ENCODE peak calls at places on chromosome 12, in ten cellular contexts. One of them, this sample, is unnamed.

GRCh38 chr12:121811434-121812319 is 7.9 kb downstream of the SETD1B start:
- DNase-seq in lung: peak; percentile 68
- DNase-seq in progenitor cell of endocrine pancreas: peak; percentile 84
- DNase-seq in PC-3: peak; percentile 84
- DNase-seq in HCT116: no peak
- DNase-seq in fibroblast of villous mesenchyme: peak; percentile 70
- DNase-seq in CD14-positive monocyte: no peak
- DNase-seq in cardiac fibroblast: peak; percentile 79
- DNase-seq in fibroblast of the aortic adventitia: peak; percentile 63
- DNase-seq in Peyer's patch: peak; percentile 82
- DNase-seq in this sample: peak; percentile 94

GRCh38 chr12:78120866-78121590 is 290.3 kb downstream of the NAV3 start:
- DNase-seq in lung: no peak
- DNase-seq in progenitor cell of endocrine pancreas: no peak
- DNase-seq in PC-3: peak; percentile 64
- DNase-seq in HCT116: peak; percentile 33
- DNase-seq in fibroblast of villous mesenchyme: peak; percentile 68
- DNase-seq in CD14-positive monocyte: no peak
- DNase-seq in cardiac fibroblast: peak; percentile 76
- DNase-seq in fibroblast of the aortic adventitia: peak; percentile 82
- DNase-seq in Peyer's patch: no peak
- DNase-seq in this sample: peak; percentile 10

GRCh38 chr12:26032719-26033241 is 74.3 kb downstream of the RASSF8 start:
- DNase-seq in lung: no peak
- DNase-seq in progenitor cell of endocrine pancreas: no peak
- DNase-seq in PC-3: peak; percentile 49
- DNase-seq in HCT116: no peak
- DNase-seq in fibroblast of villous mesenchyme: peak; percentile 68
- DNase-seq in CD14-positive monocyte: no peak
- DNase-seq in cardiac fibroblast: peak; percentile 34
- DNase-seq in fibroblast of the aortic adventitia: peak; percentile 45
- DNase-seq in Peyer's patch: no peak
- DNase-seq in this sample: no peak

GRCh38 chr12:80272516-80272915 is 171.5 kb upstream of the PTPRQ start:
- DNase-seq in lung: no peak
- DNase-seq in progenitor cell of endocrine pancreas: no peak
- DNase-seq in PC-3: no peak
- DNase-seq in HCT116: no peak
- DNase-seq in fibroblast of villous mesenchyme: no peak
- DNase-seq in CD14-positive monocyte: no peak
- DNase-seq in cardiac fibroblast: no peak
- DNase-seq in fibroblast of the aortic adventitia: no peak
- DNase-seq in Peyer's patch: no peak
- DNase-seq in this sample: no peak

GRCh38 chr12:66288121-66288520 is 14.2 kb upstream of the HELB start:
- DNase-seq in lung: no peak
- DNase-seq in progenitor cell of endocrine pancreas: no peak
- DNase-seq in PC-3: no peak
- DNase-seq in HCT116: no peak
- DNase-seq in fibroblast of villous mesenchyme: no peak
- DNase-seq in CD14-positive monocyte: no peak
- DNase-seq in cardiac fibroblast: no peak
- DNase-seq in fibroblast of the aortic adventitia: no peak
- DNase-seq in Peyer's patch: peak; percentile 56
- DNase-seq in this sample: no peak

GRCh38 chr12:132489602-132490239 is at the start of gene FBRSL1:
- DNase-seq in lung: peak; percentile 87
- DNase-seq in progenitor cell of endocrine pancreas: peak; percentile 85
- DNase-seq in PC-3: peak; percentile 85
- DNase-seq in HCT116: peak; percentile 49
- DNase-seq in fibroblast of villous mesenchyme: peak; percentile 88
- DNase-seq in CD14-positive monocyte: peak; percentile 90
- DNase-seq in cardiac fibroblast: peak; percentile 92
- DNase-seq in fibroblast of the aortic adventitia: peak; percentile 81
- DNase-seq in Peyer's patch: peak; percentile 97
- DNase-seq in this sample: peak; percentile 100

GRCh38 chr12:80781313-80781712 is 64.6 kb downstream of the MYF5 start:
- DNase-seq in lung: no peak
- DNase-seq in progenitor cell of endocrine pancreas: no peak
- DNase-seq in PC-3: no peak
- DNase-seq in HCT116: no peak
- DNase-seq in fibroblast of villous mesenchyme: no peak
- DNase-seq in CD14-positive monocyte: no peak
- DNase-seq in cardiac fibroblast: no peak
- DNase-seq in fibroblast of the aortic adventitia: no peak
- DNase-seq in Peyer's patch: no peak
- DNase-seq in this sample: no peak

GRCh38 chr12:117875652-117876491 is 92.9 kb downstream of the KSR2 start:
- DNase-seq in lung: no peak
- DNase-seq in progenitor cell of endocrine pancreas: peak; percentile 25
- DNase-seq in PC-3: no peak
- DNase-seq in HCT116: no peak
- DNase-seq in fibroblast of villous mesenchyme: peak; percentile 5
- DNase-seq in CD14-positive monocyte: no peak
- DNase-seq in cardiac fibroblast: peak; percentile 26
- DNase-seq in fibroblast of the aortic adventitia: no peak
- DNase-seq in Peyer's patch: no peak
- DNase-seq in this sample: peak; percentile 69

GRCh38 chr12:70052931-70053497 is 190.2 kb upstream of the CNOT2 start:
- DNase-seq in lung: peak; percentile 51
- DNase-seq in progenitor cell of endocrine pancreas: no peak
- DNase-seq in PC-3: peak; percentile 88
- DNase-seq in HCT116: peak; percentile 75
- DNase-seq in fibroblast of villous mesenchyme: peak; percentile 83
- DNase-seq in CD14-positive monocyte: peak; percentile 76
- DNase-seq in cardiac fibroblast: peak; percentile 92
- DNase-seq in fibroblast of the aortic adventitia: peak; percentile 97
- DNase-seq in Peyer's patch: peak; percentile 66
- DNase-seq in this sample: no peak

GRCh38 chr12:19194963-19195362 is 65.4 kb downstream of the PLEKHA5 start:
- DNase-seq in lung: no peak
- DNase-seq in progenitor cell of endocrine pancreas: no peak
- DNase-seq in PC-3: no peak
- DNase-seq in HCT116: no peak
- DNase-seq in fibroblast of villous mesenchyme: no peak
- DNase-seq in CD14-positive monocyte: no peak
- DNase-seq in cardiac fibroblast: no peak
- DNase-seq in fibroblast of the aortic adventitia: no peak
- DNase-seq in Peyer's patch: no peak
- DNase-seq in this sample: no peak

GRCh38 chr12:96050139-96050538 is 14.8 kb upstream of the LTA4H start:
- DNase-seq in lung: no peak
- DNase-seq in progenitor cell of endocrine pancreas: no peak
- DNase-seq in PC-3: no peak
- DNase-seq in HCT116: no peak
- DNase-seq in fibroblast of villous mesenchyme: no peak
- DNase-seq in CD14-positive monocyte: no peak
- DNase-seq in cardiac fibroblast: no peak
- DNase-seq in fibroblast of the aortic adventitia: no peak
- DNase-seq in Peyer's patch: no peak
- DNase-seq in this sample: no peak

GRCh38 chr12:77325505-77325904 is 260.1 kb upstream of the E2F7 start:
- DNase-seq in lung: no peak
- DNase-seq in progenitor cell of endocrine pancreas: peak; percentile 12
- DNase-seq in PC-3: no peak
- DNase-seq in HCT116: no peak
- DNase-seq in fibroblast of villous mesenchyme: no peak
- DNase-seq in CD14-positive monocyte: no peak
- DNase-seq in cardiac fibroblast: no peak
- DNase-seq in fibroblast of the aortic adventitia: no peak
- DNase-seq in Peyer's patch: no peak
- DNase-seq in this sample: peak; percentile 27

GRCh38 chr12:118760623-118761022 is 220.7 kb upstream of the SRRM4 start:
- DNase-seq in lung: no peak
- DNase-seq in progenitor cell of endocrine pancreas: no peak
- DNase-seq in PC-3: no peak
- DNase-seq in HCT116: no peak
- DNase-seq in fibroblast of villous mesenchyme: no peak
- DNase-seq in CD14-positive monocyte: no peak
- DNase-seq in cardiac fibroblast: no peak
- DNase-seq in fibroblast of the aortic adventitia: no peak
- DNase-seq in Peyer's patch: no peak
- DNase-seq in this sample: no peak

GRCh38 chr12:13727707-13728147 is 253.7 kb downstream of the GRIN2B start:
- DNase-seq in lung: no peak
- DNase-seq in progenitor cell of endocrine pancreas: no peak
- DNase-seq in PC-3: peak; percentile 83
- DNase-seq in HCT116: no peak
- DNase-seq in fibroblast of villous mesenchyme: no peak
- DNase-seq in CD14-positive monocyte: no peak
- DNase-seq in cardiac fibroblast: no peak
- DNase-seq in fibroblast of the aortic adventitia: no peak
- DNase-seq in Peyer's patch: no peak
- DNase-seq in this sample: no peak

GRCh38 chr12:57846285-57846576 is 298 bp downstream of the CTDSP2 start:
- DNase-seq in lung: no peak
- DNase-seq in progenitor cell of endocrine pancreas: no peak
- DNase-seq in PC-3: no peak
- DNase-seq in HCT116: no peak
- DNase-seq in fibroblast of villous mesenchyme: no peak
- DNase-seq in CD14-positive monocyte: no peak
- DNase-seq in cardiac fibroblast: no peak
- DNase-seq in fibroblast of the aortic adventitia: no peak
- DNase-seq in Peyer's patch: no peak
- DNase-seq in this sample: peak; percentile 46

GRCh38 chr12:111033281-111034147 is 113.1 kb upstream of the MYL2 start:
- DNase-seq in lung: no peak
- DNase-seq in progenitor cell of endocrine pancreas: peak; percentile 39
- DNase-seq in PC-3: no peak
- DNase-seq in HCT116: no peak
- DNase-seq in fibroblast of villous mesenchyme: no peak
- DNase-seq in CD14-positive monocyte: no peak
- DNase-seq in cardiac fibroblast: no peak
- DNase-seq in fibroblast of the aortic adventitia: no peak
- DNase-seq in Peyer's patch: no peak
- DNase-seq in this sample: no peak
- TF ChIP-seq CTCF in lung: no peak
- TF ChIP-seq CTCF in progenitor cell of endocrine pancreas: peak; percentile 77
- TF ChIP-seq CTCF in PC-3: peak; percentile 48
- TF ChIP-seq CTCF in HCT116: no peak
- TF ChIP-seq CTCF in fibroblast of villous mesenchyme: no peak
- TF ChIP-seq CTCF in CD14-positive monocyte: peak; percentile 30
- TF ChIP-seq CTCF in cardiac fibroblast: peak; percentile 9
- TF ChIP-seq CTCF in fibroblast of the aortic adventitia: no peak
- TF ChIP-seq CTCF in Peyer's patch: no peak
- TF ChIP-seq CTCF in this sample: peak; percentile 24

GRCh38 chr12:24424376-24424775 is 474.9 kb upstream of the SOX5 start:
- DNase-seq in lung: no peak
- DNase-seq in progenitor cell of endocrine pancreas: no peak
- DNase-seq in PC-3: no peak
- DNase-seq in HCT116: no peak
- DNase-seq in fibroblast of villous mesenchyme: no peak
- DNase-seq in CD14-positive monocyte: no peak
- DNase-seq in cardiac fibroblast: no peak
- DNase-seq in fibroblast of the aortic adventitia: no peak
- DNase-seq in Peyer's patch: no peak
- DNase-seq in this sample: no peak
- TF ChIP-seq CTCF in lung: no peak
- TF ChIP-seq CTCF in progenitor cell of endocrine pancreas: no peak
- TF ChIP-seq CTCF in PC-3: no peak
- TF ChIP-seq CTCF in HCT116: no peak
- TF ChIP-seq CTCF in fibroblast of villous mesenchyme: no peak
- TF ChIP-seq CTCF in CD14-positive monocyte: no peak
- TF ChIP-seq CTCF in cardiac fibroblast: no peak
- TF ChIP-seq CTCF in fibroblast of the aortic adventitia: no peak
- TF ChIP-seq CTCF in Peyer's patch: no peak
- TF ChIP-seq CTCF in this sample: no peak

GRCh38 chr12:52896190-52897100 is 8.4 kb downstream of the KRT8 start:
- DNase-seq in lung: no peak
- DNase-seq in progenitor cell of endocrine pancreas: no peak
- DNase-seq in PC-3: peak; percentile 33
- DNase-seq in HCT116: no peak
- DNase-seq in fibroblast of villous mesenchyme: no peak
- DNase-seq in CD14-positive monocyte: no peak
- DNase-seq in cardiac fibroblast: no peak
- DNase-seq in fibroblast of the aortic adventitia: peak; percentile 52
- DNase-seq in Peyer's patch: peak; percentile 63
- DNase-seq in this sample: no peak
- TF ChIP-seq CTCF in lung: no peak
- TF ChIP-seq CTCF in progenitor cell of endocrine pancreas: no peak
- TF ChIP-seq CTCF in PC-3: no peak
- TF ChIP-seq CTCF in HCT116: no peak
- TF ChIP-seq CTCF in fibroblast of villous mesenchyme: no peak
- TF ChIP-seq CTCF in CD14-positive monocyte: no peak
- TF ChIP-seq CTCF in cardiac fibroblast: no peak
- TF ChIP-seq CTCF in fibroblast of the aortic adventitia: no peak
- TF ChIP-seq CTCF in Peyer's patch: no peak
- TF ChIP-seq CTCF in this sample: no peak

GRCh38 chr12:89267404-89267803 is 84.9 kb downstream of the DUSP6 start:
- DNase-seq in lung: no peak
- DNase-seq in progenitor cell of endocrine pancreas: no peak
- DNase-seq in PC-3: peak; percentile 53
- DNase-seq in HCT116: no peak
- DNase-seq in fibroblast of villous mesenchyme: no peak
- DNase-seq in CD14-positive monocyte: no peak
- DNase-seq in cardiac fibroblast: no peak
- DNase-seq in fibroblast of the aortic adventitia: no peak
- DNase-seq in Peyer's patch: no peak
- DNase-seq in this sample: no peak
- TF ChIP-seq CTCF in lung: no peak
- TF ChIP-seq CTCF in progenitor cell of endocrine pancreas: no peak
- TF ChIP-seq CTCF in PC-3: no peak
- TF ChIP-seq CTCF in HCT116: no peak
- TF ChIP-seq CTCF in fibroblast of villous mesenchyme: no peak
- TF ChIP-seq CTCF in CD14-positive monocyte: no peak
- TF ChIP-seq CTCF in cardiac fibroblast: no peak
- TF ChIP-seq CTCF in fibroblast of the aortic adventitia: no peak
- TF ChIP-seq CTCF in Peyer's patch: no peak
- TF ChIP-seq CTCF in this sample: no peak

DNA sequence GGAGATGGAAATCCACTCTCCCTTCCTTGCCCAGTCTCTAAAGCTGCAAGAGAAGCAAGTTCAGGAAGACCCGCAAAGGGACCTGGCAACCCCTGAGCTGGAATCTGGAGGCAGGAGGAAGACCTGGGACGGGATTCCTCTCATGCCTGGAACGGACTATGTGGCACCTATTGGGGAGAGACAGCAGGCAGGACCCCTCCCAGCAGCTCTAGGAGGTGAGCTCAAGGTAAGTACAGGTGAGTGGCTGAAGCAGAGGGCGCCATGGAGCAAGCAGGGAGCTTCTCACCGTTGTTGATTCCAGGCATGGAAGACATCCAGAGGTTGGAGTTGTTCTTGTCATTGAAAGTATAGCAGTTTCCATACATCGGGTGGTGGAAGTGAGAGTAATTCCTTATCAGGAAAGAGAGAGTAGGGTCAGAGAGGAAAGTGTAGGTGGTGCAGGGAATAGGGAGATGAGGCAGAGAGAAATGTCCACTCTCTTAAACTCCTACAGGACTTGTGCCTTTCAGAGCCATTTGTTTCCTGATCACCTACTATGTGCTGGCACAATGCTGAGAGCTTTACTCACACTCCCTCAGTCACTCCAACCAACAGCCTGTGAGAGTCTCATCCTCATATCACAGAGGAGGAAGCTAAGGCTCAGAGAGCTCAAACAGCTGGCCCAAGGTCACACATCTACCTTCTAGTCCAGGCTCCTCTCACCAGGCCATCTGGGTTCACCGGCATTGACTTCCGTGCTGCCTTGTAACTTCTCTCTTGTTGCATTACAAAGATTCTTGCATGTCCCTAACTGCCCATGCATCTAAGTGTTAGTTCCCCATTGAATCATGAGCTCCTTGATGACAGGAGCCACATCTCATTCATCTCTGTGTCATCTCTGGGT is 13.9 kb upstream of the TNFRSF1A start:
- DNase-seq in lung: no peak
- DNase-seq in progenitor cell of endocrine pancreas: no peak
- DNase-seq in PC-3: no peak
- DNase-seq in HCT116: no peak
- DNase-seq in fibroblast of villous mesenchyme: no peak
- DNase-seq in CD14-positive monocyte: peak; percentile 85
- DNase-seq in cardiac fibroblast: no peak
- DNase-seq in fibroblast of the aortic adventitia: no peak
- DNase-seq in Peyer's patch: no peak
- DNase-seq in this sample: no peak
- TF ChIP-seq CTCF in lung: no peak
- TF ChIP-seq CTCF in progenitor cell of endocrine pancreas: peak; percentile 15
- TF ChIP-seq CTCF in PC-3: peak; percentile 17
- TF ChIP-seq CTCF in HCT116: peak; percentile 11
- TF ChIP-seq CTCF in fibroblast of villous mesenchyme: no peak
- TF ChIP-seq CTCF in CD14-positive monocyte: no peak
- TF ChIP-seq CTCF in cardiac fibroblast: no peak
- TF ChIP-seq CTCF in fibroblast of the aortic adventitia: no peak
- TF ChIP-seq CTCF in Peyer's patch: no peak
- TF ChIP-seq CTCF in this sample: no peak